ENCODE peak calls at places on chromosome 16, in eight cellular contexts. One of them, this sample, is unnamed.

GRCh38 chr16:11162571-11163268 is 93.3 kb downstream of the SOCS1 start:
- DNase-seq in stimulated activated CD8-positive, alpha-beta memory T cell treated with anti-CD3 and anti-CD28 coated beads, Interleukin-2, amount 100 ng/mL, for 48 hours: no peak
- DNase-seq in DMS 273 treated with DMSO at 0.1 percent for 48 hours: no peak
- DNase-seq in M059J: no peak
- DNase-seq in mesenchymal stem cell: no peak
- DNase-seq in HS-5: no peak
- DNase-seq in caudate nucleus: no peak
- DNase-seq in cardiac muscle cell: no peak
- DNase-seq in this sample: no peak

GRCh38 chr16:14509675-14510132 is 120.4 kb downstream of the PARN start:
- DNase-seq in stimulated activated CD8-positive, alpha-beta memory T cell treated with anti-CD3 and anti-CD28 coated beads, Interleukin-2, amount 100 ng/mL, for 48 hours: no peak
- DNase-seq in DMS 273 treated with DMSO at 0.1 percent for 48 hours: no peak
- DNase-seq in M059J: no peak
- DNase-seq in mesenchymal stem cell: no peak
- DNase-seq in HS-5: no peak
- DNase-seq in caudate nucleus: no peak
- DNase-seq in cardiac muscle cell: peak
- DNase-seq in this sample: no peak

GRCh38 chr16:86966781-86967180 is 350.4 kb downstream of the C16orf95 start:
- DNase-seq in stimulated activated CD8-positive, alpha-beta memory T cell treated with anti-CD3 and anti-CD28 coated beads, Interleukin-2, amount 100 ng/mL, for 48 hours: no peak
- DNase-seq in DMS 273 treated with DMSO at 0.1 percent for 48 hours: no peak
- DNase-seq in M059J: no peak
- DNase-seq in mesenchymal stem cell: no peak
- DNase-seq in HS-5: no peak
- DNase-seq in caudate nucleus: no peak
- DNase-seq in cardiac muscle cell: no peak
- DNase-seq in this sample: no peak

GRCh38 chr16:4426722-4427372 is 1.2 kb downstream of the DNAJA3 start:
- DNase-seq in stimulated activated CD8-positive, alpha-beta memory T cell treated with anti-CD3 and anti-CD28 coated beads, Interleukin-2, amount 100 ng/mL, for 48 hours: no peak
- DNase-seq in DMS 273 treated with DMSO at 0.1 percent for 48 hours: no peak
- DNase-seq in M059J: no peak
- DNase-seq in mesenchymal stem cell: no peak
- DNase-seq in HS-5: no peak
- DNase-seq in caudate nucleus: no peak
- DNase-seq in cardiac muscle cell: no peak
- DNase-seq in this sample: no peak

GRCh38 chr16:83952940-83953795 is at the start of gene OSGIN1:
- DNase-seq in stimulated activated CD8-positive, alpha-beta memory T cell treated with anti-CD3 and anti-CD28 coated beads, Interleukin-2, amount 100 ng/mL, for 48 hours: peak
- DNase-seq in DMS 273 treated with DMSO at 0.1 percent for 48 hours: peak
- DNase-seq in M059J: peak
- DNase-seq in mesenchymal stem cell: peak
- DNase-seq in HS-5: peak
- DNase-seq in caudate nucleus: peak
- DNase-seq in cardiac muscle cell: peak
- DNase-seq in this sample: peak

GRCh38 chr16:58026139-58026704 is 668 bp downstream of the MMP15 start:
- DNase-seq in stimulated activated CD8-positive, alpha-beta memory T cell treated with anti-CD3 and anti-CD28 coated beads, Interleukin-2, amount 100 ng/mL, for 48 hours: no peak
- DNase-seq in DMS 273 treated with DMSO at 0.1 percent for 48 hours: peak
- DNase-seq in M059J: peak
- DNase-seq in mesenchymal stem cell: peak
- DNase-seq in HS-5: no peak
- DNase-seq in caudate nucleus: no peak
- DNase-seq in cardiac muscle cell: peak
- DNase-seq in this sample: peak

GRCh38 chr16:4376126-4376819 is 4.6 kb downstream of the VASN start:
- DNase-seq in stimulated activated CD8-positive, alpha-beta memory T cell treated with anti-CD3 and anti-CD28 coated beads, Interleukin-2, amount 100 ng/mL, for 48 hours: no peak
- DNase-seq in DMS 273 treated with DMSO at 0.1 percent for 48 hours: no peak
- DNase-seq in M059J: peak
- DNase-seq in mesenchymal stem cell: no peak
- DNase-seq in HS-5: no peak
- DNase-seq in caudate nucleus: peak
- DNase-seq in cardiac muscle cell: peak
- DNase-seq in this sample: no peak

GRCh38 chr16:69386596-69386995 is 789 bp upstream of the TERF2 start:
- DNase-seq in stimulated activated CD8-positive, alpha-beta memory T cell treated with anti-CD3 and anti-CD28 coated beads, Interleukin-2, amount 100 ng/mL, for 48 hours: no peak
- DNase-seq in DMS 273 treated with DMSO at 0.1 percent for 48 hours: no peak
- DNase-seq in M059J: peak
- DNase-seq in mesenchymal stem cell: no peak
- DNase-seq in HS-5: no peak
- DNase-seq in caudate nucleus: no peak
- DNase-seq in cardiac muscle cell: peak
- DNase-seq in this sample: no peak

GRCh38 chr16:73387979-73388378 is 340.1 kb upstream of the ZFHX3 start:
- DNase-seq in stimulated activated CD8-positive, alpha-beta memory T cell treated with anti-CD3 and anti-CD28 coated beads, Interleukin-2, amount 100 ng/mL, for 48 hours: no peak
- DNase-seq in DMS 273 treated with DMSO at 0.1 percent for 48 hours: no peak
- DNase-seq in M059J: no peak
- DNase-seq in mesenchymal stem cell: no peak
- DNase-seq in HS-5: no peak
- DNase-seq in caudate nucleus: no peak
- DNase-seq in cardiac muscle cell: no peak
- DNase-seq in this sample: no peak

GRCh38 chr16:51407921-51408320 is 256.9 kb upstream of the SALL1 start:
- DNase-seq in stimulated activated CD8-positive, alpha-beta memory T cell treated with anti-CD3 and anti-CD28 coated beads, Interleukin-2, amount 100 ng/mL, for 48 hours: no peak
- DNase-seq in DMS 273 treated with DMSO at 0.1 percent for 48 hours: no peak
- DNase-seq in M059J: peak
- DNase-seq in mesenchymal stem cell: no peak
- DNase-seq in HS-5: no peak
- DNase-seq in caudate nucleus: no peak
- DNase-seq in cardiac muscle cell: no peak
- DNase-seq in this sample: no peak

This sample was measured in Peyer's patch.